ENCODE peak calls at places on chromosome 17, in ten cellular contexts. U, G, K, X, Q, S, N, L, C and E are unnamed samples.

GRCh38 chr17:52124561-52124960 is 34.0 kb downstream of the CA10 start:
- DNase-seq in G (no peak), L (no peak), Q (no peak), U (no peak), C (no peak), K (no peak), X (no peak), N (no peak), S (no peak), E (no peak)

GRCh38 chr17:48642059-48642842 is 16.1 kb upstream of the HOXB9 start:
- DNase-seq in X (peak), K (peak), G (no peak), S (no peak), U (peak), L (no peak), C (peak), N (no peak), Q (no peak), E (no peak)

GRCh38 chr17:39736319-39737165 is 1.2 kb upstream of the GRB7 start:
- DNase-seq in S (no peak), N (no peak), G (peak), X (no peak), U (no peak), K (no peak), Q (no peak), C (peak), L (no peak), E (no peak)

GRCh38 chr17:57338257-57338919 is 82.1 kb downstream of the MSI2 start:
- DNase-seq in G (no peak), L (no peak), X (no peak), N (no peak), C (no peak), S (no peak), Q (no peak), K (peak), U (no peak), E (no peak)

GRCh38 chr17:7856081-7856791 is 1.1 kb downstream of the NAA38 start:
- DNase-seq in C (no peak), L (no peak), S (peak), Q (peak), K (peak), N (peak), U (peak), G (peak), X (no peak), E (peak)

GRCh38 chr17:57569021-57569420 is 176.1 kb downstream of the CCDC182 start:
- DNase-seq in N (no peak), U (no peak), C (no peak), X (no peak), G (no peak), S (no peak), K (no peak), Q (no peak), L (peak), E (no peak)

GRCh38 chr17:73288534-73289302 is 23.1 kb downstream of the CDC42EP4 start:
- DNase-seq in S (peak), Q (peak), L (no peak), X (no peak), K (no peak), G (peak), N (no peak), U (peak), C (peak), E (no peak)

GRCh38 chr17:74012465-74012864 is 191.0 kb upstream of the RPL38 start:
- DNase-seq in K (no peak), C (no peak), Q (no peak), L (no peak), G (no peak), N (no peak), U (no peak), X (peak), S (no peak), E (no peak)

GRCh38 chr17:68684860-68685493 is 83.8 kb upstream of the FAM20A start:
- DNase-seq in G (no peak), X (no peak), S (no peak), Q (no peak), K (no peak), U (no peak), L (no peak), N (no peak), C (no peak), E (peak)

GRCh38 chr17:38733315-38734234 is 3.4 kb downstream of the CISD3 start:
- DNase-seq in S (no peak), X (peak), K (no peak), N (no peak), U (no peak), Q (no peak), C (peak), L (no peak), G (peak), E (no peak)

GRCh38 chr17:81101614-81102306 is 63.5 kb upstream of the PVALEF start:
- DNase-seq in U (peak), G (peak), N (peak), L (no peak), S (peak), K (peak), Q (peak), X (peak), C (peak), E (peak)

GRCh38 chr17:50914510-50914849 is 48.3 kb upstream of the TOB1 start:
- DNase-seq in K (peak), Q (no peak), X (no peak), S (no peak), L (no peak), U (no peak), C (no peak), G (no peak), N (no peak), E (no peak)

GRCh38 chr17:48335858-48336500 is 94.0 kb downstream of the SKAP1 start:
- DNase-seq in C (peak), K (peak), Q (no peak), S (no peak), L (peak), X (no peak), U (peak), N (peak), G (no peak), E (peak)

GRCh38 chr17:81865733-81866439 is 5.3 kb downstream of the ARHGDIA start:
- DNase-seq in G (peak), X (no peak), L (no peak), U (no peak), S (no peak), N (no peak), C (no peak), K (no peak), Q (no peak), E (peak)

GRCh38 chr17:31527606-31528005 is 136.1 kb downstream of the RAB11FIP4 start:
- DNase-seq in X (no peak), N (no peak), L (no peak), U (peak), K (no peak), Q (no peak), C (no peak), S (no peak), G (no peak), E (peak)

GRCh38 chr17:39605492-39606433 is 2.0 kb downstream of the NEUROD2 start:
- DNase-seq in X (no peak), Q (no peak), N (no peak), U (peak), L (no peak), K (peak), C (peak), S (no peak), G (no peak), E (no peak)

GRCh38 chr17:81400154-81400938 is 5.1 kb downstream of the BAHCC1 start:
- DNase-seq in L (no peak), G (peak), U (peak), N (peak), S (peak), K (peak), X (peak), C (peak), Q (peak), E (peak)

GRCh38 chr17:73591278-73592078 is 52.8 kb downstream of the SDK2 start:
- DNase-seq in U (no peak), Q (no peak), K (no peak), G (no peak), X (no peak), L (no peak), C (no peak), S (no peak), N (no peak), E (no peak)

GRCh38 chr17:28978016-28978415 is 26.7 kb upstream of the PHF12 start:
- DNase-seq in Q (no peak), K (no peak), G (no peak), L (no peak), U (no peak), N (no peak), S (no peak), C (no peak), X (no peak), E (no peak)

GRCh38 chr17:45341389-45342158 is 24.8 kb upstream of the MAP3K14 start:
- DNase-seq in X (peak), S (peak), K (peak), G (no peak), C (peak), Q (peak), L (peak), U (peak), N (peak), E (peak)

GRCh38 chr17:4130715-4131114 is 12.1 kb downstream of the ZZEF1 start:
- DNase-seq in U (no peak), X (peak), S (no peak), L (peak), Q (no peak), G (no peak), N (peak), K (no peak), C (no peak), E (no peak)

GRCh38 chr17:56891751-56892150 is 22.1 kb downstream of the TRIM25 start:
- DNase-seq in U (no peak), L (no peak), K (peak), X (peak), Q (peak), N (no peak), G (peak), S (peak), C (peak), E (no peak)

GRCh38 chr17:27396941-27397340 is 59.3 kb upstream of the KSR1 start:
- DNase-seq in S (no peak), X (no peak), G (no peak), Q (no peak), C (no peak), U (no peak), K (no peak), L (no peak), N (no peak), E (peak)

GRCh38 chr17:40793800-40794199 is 6.0 kb downstream of the KRT28 start:
- DNase-seq in Q (peak), G (no peak), X (no peak), U (no peak), K (no peak), S (no peak), N (no peak), L (no peak), C (no peak), E (no peak)

GRCh38 chr17:36943250-36944220 is 5.2 kb upstream of the AATF start:
- DNase-seq in Q (no peak), G (no peak), N (no peak), L (no peak), X (no peak), K (peak), C (no peak), U (no peak), S (no peak), E (no peak)

GRCh38 chr17:2844386-2844785 is 48.1 kb downstream of the RAP1GAP2 start:
- DNase-seq in Q (no peak), U (no peak), X (peak), N (no peak), G (no peak), K (peak), S (no peak), C (peak), L (no peak), E (no peak)
- TF ChIP-seq CTCF in Q (no peak), U (no peak), X (peak), N (peak), G (no peak), K (peak), S (no peak), C (no peak), L (no peak), E (peak)

GRCh38 chr17:79929257-79930076 is 90.2 kb upstream of the CBX4 start:
- DNase-seq in C (no peak), K (peak), U (no peak), G (no peak), L (no peak), Q (no peak), S (no peak), X (no peak), N (no peak), E (no peak)
- H3K4me3 ChIP-seq in C (peak), K (peak), U (no peak), G (no peak), L (no peak), Q (no peak), S (peak), X (peak), N (no peak), E (peak)

GRCh38 chr17:75265614-75266314 is 4.1 kb downstream of the MRPS7 start:
- DNase-seq in S (no peak), G (no peak), X (no peak), K (no peak), C (no peak), L (no peak), N (no peak), U (no peak), Q (no peak), E (no peak)

GRCh38 chr17:75267146-75267402 is 4.0 kb downstream of the MIF4GD start:
- DNase-seq in G (no peak), S (no peak), Q (peak), N (no peak), K (no peak), X (no peak), L (no peak), U (no peak), C (no peak), E (no peak)

GRCh38 chr17:75268931-75269330 is 2.1 kb downstream of the MIF4GD start:
- DNase-seq in U (no peak), N (no peak), L (no peak), G (no peak), S (no peak), Q (no peak), C (no peak), K (no peak), X (no peak), E (no peak)

GRCh38 chr17:75266315-75267145 is 4.5 kb downstream of the MIF4GD start:
- DNase-seq in K (no peak), N (no peak), L (no peak), C (no peak), X (no peak), G (no peak), S (no peak), Q (no peak), U (no peak), E (no peak)

DNA sequence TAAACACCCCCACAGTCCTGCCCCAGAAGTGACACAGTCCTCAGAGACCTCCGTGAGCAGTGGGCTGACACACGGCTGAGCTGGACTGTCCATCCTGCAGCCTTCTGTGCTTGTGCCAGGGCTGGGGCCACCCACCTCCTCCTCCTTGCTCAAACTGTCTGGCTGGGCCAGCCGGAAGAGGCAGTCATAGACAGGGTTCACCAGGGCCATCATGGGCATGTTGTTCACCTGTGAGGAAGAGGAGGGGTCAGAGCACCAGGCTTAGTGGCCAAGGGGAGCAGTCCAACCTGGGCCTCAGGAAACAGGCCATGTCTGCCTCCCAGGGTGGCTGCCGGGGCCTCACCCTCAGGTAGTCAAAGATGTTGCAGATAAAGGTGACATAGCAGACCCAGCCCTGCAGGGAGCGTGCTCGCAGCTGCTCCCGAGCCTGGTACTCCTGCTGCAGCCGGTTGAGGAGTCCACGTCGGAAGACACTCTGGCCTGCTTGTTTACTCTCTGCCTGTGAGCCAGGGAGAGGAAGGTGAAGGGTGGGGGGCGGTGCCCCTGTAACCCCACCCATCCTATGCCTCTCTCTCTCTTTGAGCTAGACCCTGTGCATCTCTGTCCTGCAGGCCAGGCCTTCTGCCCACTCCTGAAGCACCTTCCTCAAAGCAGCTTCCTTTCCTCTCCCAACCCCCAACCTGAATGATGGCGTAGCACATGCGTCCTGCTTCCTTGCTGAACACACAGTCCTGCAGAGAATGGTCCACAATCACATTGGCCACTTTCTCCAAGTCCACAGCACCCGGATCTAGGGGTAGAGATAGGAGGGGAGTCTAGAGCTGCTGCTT is 3.4 kb downstream of the MIF4GD start:
- DNase-seq in S (no peak), U (no peak), L (no peak), X (peak), N (no peak), K (peak), Q (no peak), G (no peak), C (peak), E (no peak)
- TF ChIP-seq CTCF in S (no peak), U (no peak), L (peak), X (peak), N (no peak), K (peak), Q (no peak), G (no peak), C (peak), E (no peak)

GRCh38 chr17:65917560-65917959 is 274.4 kb downstream of the CEP112 start:
- DNase-seq in Q (no peak), L (no peak), S (no peak), G (no peak), N (no peak), U (no peak), C (no peak), K (no peak), X (no peak), E (no peak)

GRCh38 chr17:65916425-65916824 is 275.5 kb downstream of the CEP112 start:
- DNase-seq in N (no peak), S (no peak), K (no peak), Q (no peak), L (no peak), U (no peak), C (no peak), X (no peak), G (no peak), E (no peak)

GRCh38 chr17:65918450-65918849 is 273.5 kb downstream of the CEP112 start:
- DNase-seq in K (no peak), L (no peak), S (no peak), X (no peak), U (no peak), N (no peak), Q (no peak), G (no peak), C (no peak), E (peak)

GRCh38 chr17:65920996-65921395 is 270.9 kb downstream of the CEP112 start:
- DNase-seq in L (no peak), U (no peak), K (no peak), Q (no peak), G (no peak), N (no peak), X (peak), C (no peak), S (no peak), E (no peak)

DNA sequence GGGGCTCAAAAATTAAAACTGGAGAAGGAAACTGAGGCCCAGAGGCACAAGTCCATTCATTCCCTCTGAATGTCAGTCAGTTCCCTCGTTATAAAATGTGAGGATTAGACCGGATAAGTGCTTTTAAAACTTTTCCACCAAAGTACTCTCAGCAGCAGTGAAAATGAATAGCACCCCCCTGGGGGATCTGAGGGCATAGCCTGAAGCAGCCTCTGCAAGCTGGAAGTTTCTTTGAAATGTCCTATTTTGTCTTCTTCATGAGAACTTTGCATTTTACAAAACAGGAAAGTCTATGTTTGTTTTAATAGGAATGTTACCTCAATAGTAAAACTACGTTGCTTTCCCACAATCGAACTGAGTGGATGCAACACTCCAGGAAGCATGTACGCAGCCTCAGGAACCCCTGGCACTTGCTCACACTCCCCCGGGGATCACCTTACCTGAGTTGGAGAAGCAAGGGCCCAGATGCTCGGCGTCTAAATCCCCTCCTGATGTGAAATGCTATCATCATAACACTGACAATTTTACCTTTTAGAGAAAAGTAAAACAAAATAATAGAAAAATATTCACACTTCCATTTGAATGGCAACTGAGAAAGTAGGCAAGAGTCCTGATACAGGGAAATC is 272.9 kb downstream of the CEP112 start:
- DNase-seq in C (no peak), G (no peak), L (no peak), Q (no peak), U (peak), K (peak), N (peak), S (no peak), X (peak), E (peak)
- H3K4me3 ChIP-seq in C (no peak), G (no peak), L (no peak), Q (no peak), U (no peak), K (no peak), N (no peak), S (no peak), X (no peak), E (no peak)

DNA sequence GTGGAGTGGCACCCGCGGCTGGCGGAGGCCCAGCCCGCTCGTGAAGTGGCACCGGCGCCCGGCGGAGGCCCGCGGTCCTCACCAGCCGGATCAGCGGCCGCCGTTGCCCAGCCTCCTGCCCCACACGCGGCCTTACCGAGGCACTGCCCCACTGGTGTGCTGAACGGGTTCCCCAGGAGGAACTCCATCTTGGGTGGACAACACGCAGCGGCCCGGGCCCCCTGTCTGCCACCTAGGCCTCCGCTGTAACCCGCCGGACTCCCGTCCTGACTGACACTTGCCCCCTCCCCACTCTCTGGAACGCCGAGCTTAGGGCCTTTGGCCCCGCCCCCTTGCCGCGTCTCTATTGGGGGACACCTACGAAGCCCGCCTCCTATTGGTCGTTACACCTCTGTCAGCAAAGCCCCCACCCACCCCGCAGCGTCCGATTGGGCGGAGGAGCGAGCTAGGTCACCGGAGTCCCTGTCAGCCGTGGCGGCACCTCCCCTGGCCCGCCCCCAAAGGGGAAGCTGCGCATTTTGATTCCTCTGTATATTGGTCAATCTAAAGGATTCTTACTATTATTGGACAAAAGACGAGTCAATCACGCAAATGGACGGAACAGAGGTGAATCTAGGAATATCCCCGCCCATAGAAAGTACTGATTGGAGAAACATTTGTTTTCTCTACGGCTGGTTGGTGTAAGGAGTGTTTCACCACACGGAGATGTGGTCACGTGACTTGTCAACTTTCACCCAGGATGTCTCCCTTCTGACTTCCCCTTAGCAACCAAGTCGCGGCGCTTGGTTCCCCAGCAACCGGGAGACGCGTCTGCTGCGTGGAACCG is at the start of the genes DRC3 and TOM1L2:
- DNase-seq in C (peak), X (peak), G (peak), K (peak), N (peak), Q (peak), S (peak), L (peak), U (peak), E (peak)
- TF ChIP-seq CTCF in C (no peak), X (no peak), G (peak), K (peak), N (no peak), Q (no peak), S (peak), L (no peak), U (no peak), E (no peak)

DNA sequence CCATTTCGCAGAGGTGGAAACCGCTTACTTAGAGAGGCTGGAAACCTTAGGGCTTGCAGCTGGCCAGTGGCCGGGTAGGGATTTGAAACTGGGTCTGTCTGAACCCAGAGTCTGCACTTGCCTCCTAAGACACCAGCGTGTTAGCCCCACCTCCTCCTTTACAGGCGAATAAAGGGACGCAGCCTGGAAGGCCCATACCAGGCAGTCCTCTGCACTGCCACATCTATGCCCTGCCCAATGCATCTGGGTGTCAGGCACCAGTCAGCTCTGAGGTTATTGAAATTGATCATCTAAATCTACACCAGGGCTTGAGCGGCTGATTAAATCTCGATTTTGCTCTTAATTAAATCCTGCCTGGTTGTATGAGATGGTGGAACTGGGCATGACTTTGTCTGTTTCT is 19.9 kb upstream of the NAGS start:
- DNase-seq in N (no peak), X (no peak), K (peak), S (no peak), G (no peak), U (no peak), L (no peak), Q (no peak), C (no peak), E (no peak)
- H3K4me3 ChIP-seq in N (peak), X (no peak), K (peak), S (peak), G (no peak), U (no peak), L (peak), Q (peak), C (peak), E (no peak)